ENCODE peak calls at places on chromosomes 16 and 17, in six cellular contexts. C is CD8-positive, alpha-beta memory T cell; P is fibroblast of lung; I is iPS DF 6.9; G is upper lobe of right lung; Q is stomach. F is an unnamed sample. For H3K4me1, the result is how much of the 10 kb centered on the place peaks cover.

GRCh38 chr17:6913608-6914443 is 82.0 kb upstream of the ALOX12 start:
- DNase-seq in C (peak), P (peak), I (peak), G (peak), Q (peak), F (peak)

GRCh38 chr17:15048933-15049539 is 216.1 kb downstream of the PMP22 start:
- DNase-seq in Q (no peak), C (no peak), G (no peak), P (no peak), I (no peak), F (no peak)

GRCh38 chr16:72657164-72657563 is 390.8 kb downstream of the ZFHX3 start:
- DNase-seq in P (no peak), C (no peak), I (no peak), G (no peak), Q (no peak), F (no peak)

GRCh38 chr17:69450857-69451410 is 36.4 kb downstream of the MAP2K6 start:
- DNase-seq in I (no peak), C (no peak), G (no peak), Q (no peak), P (no peak), F (no peak)

GRCh38 chr16:12317856-12318591 is 341.5 kb downstream of the SNX29 start:
- DNase-seq in I (no peak), P (no peak), Q (no peak), G (no peak), C (no peak), F (no peak)

GRCh38 chr17:46108120-46108519 is 85.1 kb downstream of the KANSL1 start:
- DNase-seq in P (no peak), G (no peak), I (no peak), Q (no peak), C (no peak), F (no peak)

GRCh38 chr16:66455970-66456369 is 28.9 kb downstream of the BEAN1 start:
- DNase-seq in P (no peak), Q (no peak), I (no peak), G (no peak), C (no peak), F (no peak)

GRCh38 chr16:4578961-4579530 is 22.9 kb downstream of the C16orf96 start:
- DNase-seq in P (no peak), G (no peak), I (no peak), Q (no peak), C (no peak), F (no peak)

DNA sequence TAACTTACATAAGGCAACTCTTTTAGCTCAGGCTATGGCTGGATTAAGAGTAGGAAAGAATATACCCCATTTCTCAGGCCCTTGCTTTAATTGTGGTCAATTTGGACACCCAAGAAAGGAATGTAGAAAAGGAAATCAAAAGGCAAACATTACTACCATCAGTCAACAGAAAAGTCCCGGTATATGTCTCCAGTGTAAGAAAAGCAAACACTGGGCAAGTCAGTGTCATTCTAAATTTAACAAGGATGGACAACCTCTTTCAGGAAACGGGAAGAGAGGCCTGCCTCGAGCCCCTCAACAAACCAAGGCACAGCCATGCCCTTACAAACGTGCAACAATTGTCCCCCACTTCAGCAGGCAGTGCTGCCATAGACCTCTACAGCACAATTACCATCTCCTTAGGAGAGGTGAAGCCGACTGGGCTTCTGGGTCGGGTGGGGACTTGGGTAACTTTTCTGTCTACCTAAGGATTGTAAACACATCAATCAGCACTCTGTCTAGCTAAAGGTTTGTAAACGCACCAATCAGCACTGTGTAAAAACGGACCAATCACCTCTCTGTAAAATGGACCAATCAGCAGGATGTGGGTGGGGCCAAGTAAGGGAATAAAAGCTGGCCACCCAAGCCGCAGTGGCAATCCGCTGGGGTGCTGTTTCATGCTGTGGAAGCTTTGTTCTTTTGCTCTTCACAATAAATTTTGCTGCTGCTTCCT is 12.4 kb downstream of the MRPL58 start:
- DNase-seq in C (no peak), G (no peak), Q (no peak), I (no peak), P (no peak), F (peak)
- H3K4me1 ChIP-seq in C (under half), G (under half), Q (under half), I (under half), P (under half), F (under half)

DNA sequence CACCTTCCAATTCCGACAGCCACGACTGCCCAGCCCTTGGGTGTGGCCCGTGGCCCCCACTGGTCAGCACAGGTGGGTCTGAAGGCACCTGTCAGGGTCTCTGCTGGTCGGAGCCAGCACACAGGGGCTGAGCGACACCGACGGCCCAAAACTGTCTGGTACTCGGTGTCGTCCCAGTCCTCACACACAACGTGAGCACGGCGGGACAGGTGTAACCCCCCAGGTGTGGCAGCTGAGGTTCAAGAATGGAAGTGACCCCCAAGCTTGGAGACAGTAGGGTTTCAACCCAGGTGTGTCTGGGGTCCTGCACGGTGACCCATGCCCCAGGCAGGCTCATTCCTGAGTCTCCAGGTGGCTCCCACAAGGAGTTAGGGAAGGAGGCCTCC is 1.0 kb downstream of the GALNS start:
- DNase-seq in I (no peak), G (no peak), Q (no peak), C (no peak), P (no peak), F (no peak)
- H3K4me3 ChIP-seq in I (peak), G (peak), Q (peak), C (no peak), P (peak), F (peak)

GRCh38 chr16:1466054-1466453 is 8.8 kb downstream of the CLCN7 start:
- DNase-seq in I (no peak), C (no peak), G (no peak), P (no peak), Q (no peak), F (no peak)
- H3K4me1 ChIP-seq in I (under half), C (under half), G (under half), P (under half), Q (under half), F (under half)

GRCh38 chr17:28475151-28475900 is 1.9 kb downstream of the SLC13A2 start:
- DNase-seq in G (peak), C (no peak), Q (no peak), I (no peak), P (no peak), F (no peak)
- H3K4me3 ChIP-seq in G (no peak), C (no peak), Q (no peak), I (no peak), P (no peak), F (no peak)

GRCh38 chr17:57357392-57357784 is 101.1 kb downstream of the MSI2 start:
- DNase-seq in I (no peak), P (no peak), G (peak), Q (peak), C (no peak), F (peak)
- H3K4me1 ChIP-seq in I (under half), P (under half), G (under half), Q (under half), C (under half), F (under half)

GRCh38 chr17:57985675-57985974 is 2.4 kb downstream of the VEZF1 start:
- DNase-seq in P (peak), Q (no peak), G (no peak), I (no peak), C (no peak), F (no peak)
- H3K4me3 ChIP-seq in P (peak), Q (peak), G (peak), I (no peak), C (no peak), F (no peak)

DNA sequence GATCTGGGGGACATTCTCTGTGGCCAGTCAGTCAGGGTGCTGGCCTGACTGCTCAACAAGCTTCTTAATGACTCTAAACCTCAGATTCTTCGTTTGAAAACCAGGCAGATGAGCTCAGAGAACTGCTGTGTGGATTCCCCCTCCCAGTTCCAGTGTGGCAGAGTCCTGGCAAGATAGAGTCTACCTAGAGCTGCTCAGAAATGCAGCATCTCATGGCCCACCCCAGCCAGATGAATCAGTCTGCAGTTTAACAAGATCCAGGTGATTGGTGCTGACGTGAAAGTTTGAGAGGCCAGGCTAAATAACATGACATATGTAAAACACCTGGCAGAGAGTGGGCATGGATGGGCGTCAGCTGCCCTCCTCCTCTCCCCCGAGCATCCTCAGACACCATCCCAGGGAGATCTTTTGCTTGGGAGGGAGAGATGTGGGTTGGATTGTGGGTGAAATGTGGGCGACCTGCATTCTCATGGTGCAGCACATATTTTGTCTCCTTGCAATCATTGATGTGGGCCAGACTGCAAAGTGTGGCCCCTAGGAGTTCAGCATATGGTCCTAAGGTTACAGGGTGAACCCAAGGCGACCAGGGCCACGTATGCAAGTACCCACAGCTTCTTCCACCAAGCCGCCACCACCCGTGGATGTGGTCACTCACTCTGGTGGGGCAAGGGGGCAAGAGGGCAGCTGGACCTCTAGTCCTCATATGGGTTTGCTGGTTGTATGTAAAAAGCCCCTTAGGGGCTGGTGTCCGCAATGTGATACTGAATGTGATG is 19.5 kb downstream of the SOCS3 start:
- DNase-seq in C (no peak), Q (no peak), P (no peak), G (no peak), I (no peak), F (no peak)
- H3K4me1 ChIP-seq in C (half or more), Q (under half), P (under half), G (under half), I (under half), F (under half)

GRCh38 chr17:1764274-1764673 is 2.4 kb downstream of the SERPINF1 start:
- DNase-seq in P (peak), I (no peak), Q (peak), C (peak), G (peak), F (peak)
- H3K4me3 ChIP-seq in P (no peak), I (no peak), Q (peak), C (no peak), G (peak), F (peak)

F was measured in testis.